ENCODE peak calls at places on chromosomes 5 and 9, in four cellular contexts. U is right cardiac atrium, P is suprapubic skin, J is astrocyte of the spinal cord. S is an unnamed sample.

GRCh38 chr5:17394086-17394485 is 103.9 kb upstream of the TAF11L2 start:
- DNase-seq in U (no peak), P (no peak), J (no peak), S (no peak)

GRCh38 chr5:153594785-153595184 is 104.3 kb downstream of the GRIA1 start:
- DNase-seq in U (no peak), P (no peak), J (no peak), S (no peak)

GRCh38 chr5:123000731-123001130 is 35.8 kb downstream of the PPIC start:
- DNase-seq in U (no peak), P (no peak), J (no peak), S (no peak)

GRCh38 chr9:109923371-109923770 is 143.4 kb downstream of the PALM2AKAP2 start:
- DNase-seq in U (no peak), P (no peak), J (no peak), S (no peak)

GRCh38 chr9:72443855-72444254 is 77.6 kb upstream of the TMC1 start:
- DNase-seq in U (no peak), P (no peak), J (no peak), S (peak)

GRCh38 chr5:147177125-147177840 is 57.5 kb upstream of the STK32A start:
- DNase-seq in U (no peak), P (no peak), J (peak), S (peak)

GRCh38 chr9:68714416-68715180 is 9.6 kb downstream of the PIP5K1B start:
- DNase-seq in U (no peak), P (no peak), J (no peak), S (no peak)

GRCh38 chr5:156208271-156208670 is 118.7 kb upstream of the SGCD start:
- DNase-seq in U (no peak), P (no peak), J (no peak), S (no peak)

GRCh38 chr5:182126-182525 is 9.2 kb upstream of the LRRC14B start:
- DNase-seq in U (no peak), P (no peak), J (no peak), S (no peak)

GRCh38 chr5:72818866-72819534 is 2.5 kb downstream of the TNPO1 start:
- DNase-seq in U (peak), P (no peak), J (peak), S (peak)

GRCh38 chr9:84894859-84895258 is 225.3 kb downstream of the NTRK2 start:
- DNase-seq in U (no peak), P (no peak), J (no peak), S (no peak)

GRCh38 chr5:149300441-149300840 is 28.8 kb downstream of the AFAP1L1 start:
- DNase-seq in U (no peak), P (no peak), J (no peak), S (no peak)

GRCh38 chr5:29794146-29794787 is 1399.2 kb upstream of the CDH6 start:
- DNase-seq in U (no peak), P (no peak), J (no peak), S (no peak)

GRCh38 chr9:93589688-93590087 is 13.3 kb downstream of the PHF2 start:
- DNase-seq in U (no peak), P (no peak), J (peak), S (peak)

GRCh38 chr5:207599-207998 is 10.4 kb downstream of the CCDC127 start:
- DNase-seq in U (no peak), P (no peak), J (no peak), S (no peak)

GRCh38 chr9:35385042-35385441 is 104.9 kb upstream of the RUSC2 start:
- DNase-seq in U (no peak), P (no peak), J (peak), S (peak)

GRCh38 chr5:176771102-176771845 is 39.1 kb upstream of the UNC5A start:
- DNase-seq in U (no peak), P (peak), J (no peak), S (no peak)

GRCh38 chr5:68528877-68529276 is 313.3 kb downstream of the PIK3R1 start:
- DNase-seq in U (no peak), P (no peak), J (peak), S (no peak)

GRCh38 chr9:103364753-103365152 is 369.6 kb downstream of the CYLC2 start:
- DNase-seq in U (no peak), P (no peak), J (peak), S (peak)

GRCh38 chr9:130701059-130702022 is 7.8 kb downstream of the EXOSC2 start:
- DNase-seq in U (peak), P (peak), J (peak), S (peak)

GRCh38 chr9:33719581-33720374 is 75.6 kb upstream of the PRSS3 start:
- DNase-seq in U (peak), P (no peak), J (no peak), S (no peak)

GRCh38 chr5:179301376-179301775 is 43.9 kb downstream of the ADAMTS2 start:
- DNase-seq in U (no peak), P (peak), J (no peak), S (no peak)

GRCh38 chr5:146860213-146860891 is 18.2 kb downstream of the PPP2R2B start:
- DNase-seq in U (no peak), P (no peak), J (peak), S (peak)

GRCh38 chr9:23554691-23555090 is 271.3 kb downstream of the ELAVL2 start:
- DNase-seq in U (no peak), P (no peak), J (no peak), S (no peak)

GRCh38 chr5:139638090-139638735 is 9.9 kb upstream of the CXXC5 start:
- DNase-seq in U (peak), P (no peak), J (peak), S (peak)

GRCh38 chr5:115666023-115666422 is 40.2 kb upstream of the TMED7 start:
- DNase-seq in U (no peak), P (no peak), J (no peak), S (no peak)

GRCh38 chr9:98522487-98522886 is 186.2 kb downstream of the GABBR2 start:
- DNase-seq in U (no peak), P (no peak), J (no peak), S (no peak)

GRCh38 chr9:18325337-18326011 is 148.5 kb upstream of the ADAMTSL1 start:
- DNase-seq in U (no peak), P (no peak), J (no peak), S (no peak)

GRCh38 chr9:91710148-91710547 is 239.9 kb downstream of the ROR2 start:
- DNase-seq in U (no peak), P (no peak), J (no peak), S (no peak)

GRCh38 chr9:95504053-95504963 is 12.5 kb downstream of the PTCH1 start:
- DNase-seq in U (peak), P (no peak), J (peak), S (peak)

GRCh38 chr9:129394011-129394919 is 216.2 kb upstream of the IER5L start:
- DNase-seq in U (no peak), P (no peak), J (no peak), S (no peak)

GRCh38 chr5:51468196-51468595 is 84.9 kb downstream of the ISL1 start:
- DNase-seq in U (no peak), P (no peak), J (no peak), S (peak)

GRCh38 chr9:5718296-5719032 is 89.6 kb downstream of the RIC1 start:
- DNase-seq in U (no peak), P (no peak), J (peak), S (no peak)

GRCh38 chr5:179345429-179346321 is at the start of gene ADAMTS2:
- DNase-seq in U (peak), P (peak), J (peak), S (no peak)

GRCh38 chr9:91992636-91993035 is 42.6 kb upstream of the ROR2 start:
- DNase-seq in U (no peak), P (no peak), J (peak), S (no peak)

GRCh38 chr9:95556521-95556920 is 39.8 kb upstream of the PTCH1 start:
- DNase-seq in U (no peak), P (no peak), J (no peak), S (no peak)

GRCh38 chr5:149938791-149939358 is 5.7 kb downstream of the PDE6A start:
- DNase-seq in U (peak), P (no peak), J (peak), S (peak)

GRCh38 chr5:108556414-108556813 is 174.5 kb upstream of the FBXL17 start:
- DNase-seq in U (no peak), P (no peak), J (no peak), S (no peak)

S was measured in renal cortical epithelial cell.